ENCODE peak calls at places on chromosome 12, in six cellular contexts. J is ascending aorta, R is GM13976, Y is NCI-H524, G is GM23248, C is cardiac fibroblast. O is an unnamed sample.

GRCh38 chr12:95473440-95473946 is 459 bp upstream of the METAP2 start:
- DNase-seq in R (peak), J (no peak), C (peak), G (peak), Y (peak), O (peak)

GRCh38 chr12:82425241-82425640 is 66.9 kb downstream of the METTL25 start:
- DNase-seq in G (peak), R (no peak), J (no peak), Y (no peak), C (peak), O (no peak)

GRCh38 chr12:27844427-27845090 is 64.5 kb upstream of the MANSC4 start:
- DNase-seq in R (no peak), J (no peak), C (peak), Y (no peak), G (no peak), O (no peak)

GRCh38 chr12:51773145-51773869 is 75.2 kb downstream of the FIGNL2 start:
- DNase-seq in R (no peak), Y (no peak), C (peak), G (peak), J (no peak), O (no peak)

GRCh38 chr12:130465626-130466025 is 127.9 kb downstream of the PIWIL1 start:
- DNase-seq in J (no peak), G (no peak), R (no peak), C (no peak), Y (no peak), O (no peak)

GRCh38 chr12:3134126-3134525 is 56.9 kb downstream of the TSPAN9 start:
- DNase-seq in Y (no peak), R (no peak), J (no peak), G (no peak), C (no peak), O (no peak)

GRCh38 chr12:52280319-52280795 is 5.9 kb downstream of the KRT86 start:
- DNase-seq in R (no peak), Y (no peak), G (peak), C (peak), J (peak), O (no peak)

GRCh38 chr12:51961834-51962233 is 10.3 kb downstream of the ACVR1B start:
- DNase-seq in C (no peak), J (no peak), G (no peak), Y (no peak), R (no peak), O (no peak)

GRCh38 chr12:6056406-6057211 is 67.9 kb downstream of the VWF start:
- DNase-seq in J (no peak), G (no peak), Y (no peak), R (no peak), C (no peak), O (no peak)

GRCh38 chr12:122977153-122977552 is 2.1 kb downstream of the OGFOD2 start:
- DNase-seq in C (no peak), Y (no peak), R (no peak), G (no peak), J (no peak), O (no peak)

GRCh38 chr12:25025951-25026490 is 77.1 kb upstream of the BCAT1 start:
- DNase-seq in J (no peak), R (no peak), C (no peak), Y (no peak), G (no peak), O (no peak)

GRCh38 chr12:94614288-94614721 is 36.1 kb downstream of the TMCC3 start:
- DNase-seq in Y (no peak), J (no peak), R (no peak), C (no peak), G (no peak), O (no peak)

GRCh38 chr12:121366063-121366459 is 13.8 kb upstream of the ANAPC5 start:
- DNase-seq in Y (no peak), G (peak), C (no peak), R (no peak), J (no peak), O (no peak)

GRCh38 chr12:106276032-106276728 is 26.4 kb upstream of the TCP11L2 start:
- DNase-seq in C (no peak), Y (no peak), G (no peak), J (no peak), R (peak), O (peak)

GRCh38 chr12:6097384-6097783 is 27.1 kb downstream of the VWF start:
- DNase-seq in J (no peak), R (no peak), Y (no peak), G (peak), C (peak), O (no peak)

GRCh38 chr12:2541805-2542204 is 253.0 kb upstream of the FKBP4 start:
- DNase-seq in C (no peak), Y (no peak), G (no peak), J (no peak), R (no peak), O (no peak)

GRCh38 chr12:229441-230191 is 15.7 kb upstream of the SLC6A12 start:
- DNase-seq in C (no peak), J (no peak), Y (no peak), G (no peak), R (no peak), O (no peak)

GRCh38 chr12:7319934-7320333 is 16.1 kb downstream of the ACSM4 start:
- DNase-seq in R (no peak), J (no peak), G (peak), C (peak), Y (no peak), O (no peak)

GRCh38 chr12:87779858-87780498 is 249.2 kb downstream of the C12orf50 start:
- DNase-seq in R (no peak), C (no peak), Y (no peak), J (no peak), G (no peak), O (no peak)

GRCh38 chr12:106415134-106415533 is 57.6 kb downstream of the POLR3B start:
- DNase-seq in J (no peak), C (peak), G (peak), R (no peak), Y (no peak), O (no peak)

GRCh38 chr12:12723681-12724420 is 6.7 kb downstream of the CDKN1B start:
- DNase-seq in G (peak), J (no peak), C (peak), R (no peak), Y (no peak), O (peak)

GRCh38 chr12:6507102-6507998 is 13.4 kb downstream of the NCAPD2 start:
- DNase-seq in J (no peak), Y (no peak), C (peak), G (no peak), R (no peak), O (no peak)

GRCh38 chr12:7091660-7092228 is 501 bp downstream of the C1R start:
- DNase-seq in R (no peak), Y (no peak), C (no peak), J (no peak), G (peak), O (no peak)

GRCh38 chr12:129115558-129115957 is 262.3 kb downstream of the GLT1D1 start:
- DNase-seq in G (no peak), R (no peak), Y (no peak), C (no peak), J (no peak), O (no peak)

GRCh38 chr12:124453419-124454351 is 113.7 kb downstream of the NCOR2 start:
- DNase-seq in C (peak), R (peak), J (peak), Y (no peak), G (peak), O (peak)

GRCh38 chr12:27595231-27595642 is 71.2 kb downstream of the PPFIBP1 start:
- DNase-seq in C (peak), R (no peak), G (peak), Y (peak), J (no peak), O (no peak)

GRCh38 chr12:3102721-3103410 is 25.7 kb downstream of the TSPAN9 start:
- DNase-seq in G (no peak), R (no peak), Y (no peak), J (no peak), C (peak), O (no peak)

GRCh38 chr12:131466306-131466705 is 244.6 kb upstream of the SFSWAP start:
- DNase-seq in Y (no peak), R (no peak), G (no peak), C (no peak), J (no peak), O (no peak)

GRCh38 chr12:112836736-112837628 is 45.4 kb downstream of the RPH3A start:
- DNase-seq in G (no peak), C (peak), J (no peak), Y (no peak), R (no peak), O (no peak)

GRCh38 chr12:54033106-54033979 is 493 bp downstream of the HOXC5 start:
- DNase-seq in Y (peak), J (no peak), R (no peak), C (no peak), G (peak), O (no peak)

GRCh38 chr12:19967486-19967885 is 400.9 kb upstream of the PDE3A start:
- DNase-seq in Y (no peak), R (no peak), J (no peak), C (peak), G (peak), O (no peak)

GRCh38 chr12:111160350-111161142 is 208.3 kb downstream of the PHETA1 start:
- DNase-seq in C (no peak), J (no peak), G (no peak), R (no peak), Y (peak), O (no peak)

GRCh38 chr12:47754881-47755280 is 3.8 kb downstream of the RAPGEF3 start:
- DNase-seq in R (no peak), J (no peak), Y (no peak), C (no peak), G (no peak), O (no peak)

GRCh38 chr12:12736759-12737676 is 19.9 kb downstream of the CDKN1B start:
- DNase-seq in Y (no peak), G (peak), C (peak), J (no peak), R (peak), O (peak)

GRCh38 chr12:64461634-64462414 is 9.9 kb downstream of the TBK1 start:
- DNase-seq in J (no peak), C (peak), R (no peak), Y (no peak), G (peak), O (no peak)

GRCh38 chr12:70154960-70155589 is 88.2 kb upstream of the CNOT2 start:
- DNase-seq in Y (no peak), C (peak), G (no peak), R (no peak), J (no peak), O (no peak)

GRCh38 chr12:103431950-103432349 is 63.8 kb downstream of the C12orf42 start:
- DNase-seq in J (no peak), G (no peak), R (no peak), C (no peak), Y (no peak), O (no peak)

GRCh38 chr12:53336137-53336785 is at the start of gene SP7:
- DNase-seq in R (no peak), Y (no peak), C (no peak), J (no peak), G (no peak), O (no peak)

GRCh38 chr12:27705263-27705662 is 5.4 kb upstream of the MRPS35 start:
- DNase-seq in C (no peak), G (no peak), R (no peak), Y (no peak), J (no peak), O (no peak)

O was measured in GM06990.